ENCODE peak calls at places on chromosomes 2 and 18, in six cellular contexts. P is PC-9, Z is Karpas-422, W is HepG2, A is HCT116, C is astrocyte. Q is an unnamed sample.

GRCh38 chr18:32299489-32299888 is 109.7 kb downstream of the MEP1B start:
- DNase-seq in Z (no peak), A (no peak), C (no peak), W (no peak), P (no peak), Q (no peak)

GRCh38 chr2:28359222-28360065 is 33.2 kb upstream of the FOSL2 start:
- DNase-seq in C (peak), P (peak), Z (no peak), A (no peak), W (peak), Q (no peak)

GRCh38 chr2:29376541-29376940 is 261.3 kb downstream of the CLIP4 start:
- DNase-seq in P (peak), A (no peak), C (no peak), W (no peak), Z (no peak), Q (no peak)

GRCh38 chr2:239267411-239267941 is 133.3 kb downstream of the HDAC4 start:
- DNase-seq in A (peak), P (peak), C (peak), W (no peak), Z (peak), Q (peak)

GRCh38 chr2:143426296-143426695 is 297.1 kb downstream of the ARHGAP15 start:
- DNase-seq in W (no peak), Z (no peak), P (no peak), C (peak), A (no peak), Q (no peak)

GRCh38 chr2:101064868-101065549 is 62.9 kb downstream of the RPL31 start:
- DNase-seq in W (peak), P (peak), C (peak), Z (no peak), A (peak), Q (no peak)

GRCh38 chr2:42998721-42999120 is 206.3 kb upstream of the HAAO start:
- DNase-seq in P (no peak), C (no peak), W (no peak), Z (no peak), A (no peak), Q (no peak)

GRCh38 chr2:199228887-199229819 is 228.6 kb downstream of the SATB2 start:
- DNase-seq in Z (no peak), W (no peak), A (no peak), C (peak), P (peak), Q (no peak)

GRCh38 chr18:76363451-76364120 is 131.5 kb downstream of the ZNF516 start:
- DNase-seq in P (no peak), Z (no peak), C (peak), W (peak), A (no peak), Q (no peak)

GRCh38 chr2:230134496-230135073 is 65.9 kb upstream of the SLC16A14 start:
- DNase-seq in W (no peak), P (peak), C (peak), A (no peak), Z (peak), Q (no peak)

GRCh38 chr18:76369791-76370555 is 125.1 kb downstream of the ZNF516 start:
- DNase-seq in W (no peak), A (no peak), Z (no peak), C (no peak), P (no peak), Q (no peak)

GRCh38 chr2:15043336-15044058 is 411.0 kb downstream of the LRATD1 start:
- DNase-seq in A (no peak), W (no peak), P (no peak), C (peak), Z (no peak), Q (no peak)

GRCh38 chr2:51813245-51813644 is 781.3 kb upstream of the NRXN1 start:
- DNase-seq in W (no peak), C (peak), P (no peak), Z (no peak), A (peak), Q (no peak)

GRCh38 chr2:28348149-28348567 is 44.5 kb upstream of the FOSL2 start:
- DNase-seq in C (no peak), Z (no peak), W (no peak), P (no peak), A (no peak), Q (no peak)

DNA sequence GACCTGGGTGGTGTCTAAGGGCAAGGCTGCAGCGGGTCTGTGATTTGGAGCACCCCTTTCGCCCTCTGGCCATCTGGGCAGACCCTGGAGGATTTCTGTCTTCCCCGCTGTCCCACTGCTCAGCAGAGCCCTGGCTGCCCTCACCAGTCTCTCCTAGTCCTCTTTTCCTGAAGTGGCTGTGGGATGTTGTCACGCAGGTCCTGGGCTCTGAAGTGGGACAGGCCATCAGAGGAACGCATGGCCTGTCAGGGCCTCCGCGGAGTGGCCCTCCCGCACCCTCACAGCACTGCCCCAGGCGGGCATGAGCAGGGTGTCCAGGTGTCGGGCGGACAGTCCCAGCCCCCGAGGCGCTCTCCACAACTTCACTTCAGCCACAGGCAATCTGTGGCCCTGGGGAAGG is 1.1 kb upstream of the TMEM185B start:
- DNase-seq in C (no peak), W (no peak), P (no peak), Z (no peak), A (no peak), Q (no peak)
- H2AFZ ChIP-seq in C (no peak), W (peak), P (peak), Z (no peak), A (no peak), Q (no peak)

DNA sequence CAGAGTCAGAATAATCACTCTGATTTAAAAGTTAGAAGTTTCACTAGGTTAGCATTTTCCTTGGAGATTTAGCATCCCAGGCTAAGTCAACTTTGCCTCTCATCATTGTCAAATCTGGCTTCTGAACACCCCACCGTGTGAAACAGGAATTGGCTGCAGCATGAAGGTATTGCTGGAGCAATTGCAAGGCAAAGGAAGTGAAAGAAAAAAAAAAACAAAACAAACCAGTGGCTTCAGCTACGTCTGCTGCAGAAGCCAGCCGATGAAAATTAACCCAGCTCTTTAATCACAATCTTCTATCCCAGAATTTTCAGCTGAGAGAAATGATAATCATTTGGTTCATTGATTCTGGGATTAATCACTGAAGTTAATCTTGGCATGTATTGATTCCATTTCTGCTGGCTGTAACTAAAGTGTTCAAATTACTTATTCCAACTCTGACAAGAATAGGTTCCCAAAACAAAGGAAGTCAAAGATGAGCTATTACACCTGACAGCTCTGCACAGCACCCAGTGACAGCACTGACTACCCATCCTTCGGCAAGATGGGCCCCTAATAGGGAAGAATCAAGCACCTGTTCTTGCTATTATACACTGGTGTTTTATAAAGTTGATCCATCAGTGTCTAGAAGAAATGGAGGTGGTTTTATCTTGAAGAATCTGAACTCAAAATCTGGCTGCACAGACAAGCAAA is 42.7 kb upstream of the REG3G start:
- DNase-seq in W (no peak), P (no peak), C (no peak), A (no peak), Z (no peak), Q (no peak)
- H2AFZ ChIP-seq in W (no peak), P (no peak), C (no peak), A (no peak), Z (peak), Q (no peak)

GRCh38 chr2:144523606-144524131 is 3.8 kb upstream of the ZEB2 start:
- DNase-seq in Z (peak), A (no peak), W (no peak), P (no peak), C (no peak), Q (peak)
- H2AFZ ChIP-seq in Z (peak), A (no peak), W (no peak), P (peak), C (peak), Q (no peak)

GRCh38 chr2:179022685-179023084 is 27.3 kb downstream of the CCDC141 start:
- DNase-seq in C (no peak), A (no peak), W (no peak), P (no peak), Z (no peak), Q (no peak)

GRCh38 chr2:179019260-179019659 is 30.7 kb downstream of the CCDC141 start:
- DNase-seq in C (no peak), A (no peak), P (no peak), Z (no peak), W (no peak), Q (no peak)

GRCh38 chr2:179021258-179021657 is 28.7 kb downstream of the CCDC141 start:
- DNase-seq in P (no peak), A (no peak), Z (no peak), C (no peak), W (no peak), Q (no peak)

GRCh38 chr2:179017958-179018357 is 32.0 kb downstream of the CCDC141 start:
- DNase-seq in C (no peak), P (no peak), A (no peak), Z (no peak), W (no peak), Q (no peak)

DNA sequence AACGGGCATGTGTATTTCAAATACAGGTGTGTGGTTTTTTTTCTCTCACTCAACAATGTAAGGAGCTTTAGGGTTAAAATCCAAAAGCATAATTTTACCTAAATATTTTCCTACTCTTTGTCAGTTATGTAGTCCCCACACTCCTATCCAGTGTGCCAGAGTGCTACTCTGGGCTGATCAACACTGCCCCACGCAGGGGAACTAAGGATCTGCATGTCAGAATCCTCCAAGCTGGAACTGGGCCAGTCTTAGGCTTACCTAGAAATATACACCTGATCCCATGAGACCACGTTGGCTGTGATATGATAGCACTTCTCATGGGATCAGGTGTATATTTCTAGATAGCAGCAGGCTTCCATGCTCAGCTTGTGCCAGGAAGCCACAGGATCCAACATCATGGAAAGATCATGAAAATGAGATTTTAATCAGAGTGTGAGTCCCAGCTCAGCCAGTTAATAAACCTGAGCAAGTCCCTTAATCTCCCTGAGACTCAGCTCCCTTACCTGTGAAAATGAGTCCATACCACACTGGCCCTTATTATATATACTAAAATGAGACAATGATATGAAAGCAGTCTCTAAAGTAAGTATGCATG is 29.7 kb downstream of the CCDC141 start:
- DNase-seq in Z (peak), P (no peak), C (no peak), W (peak), A (peak), Q (peak)
- H2AFZ ChIP-seq in Z (no peak), P (no peak), C (no peak), W (no peak), A (no peak), Q (no peak)

Q was measured in GM23338.